ENCODE peak calls at places on chromosomes 13 and 19, in four cellular contexts. I is LHCN-M2; T is effector CD4-positive, alpha-beta T cell; Z is skeletal muscle cell. V is an unnamed sample.

GRCh38 chr13:67119481-67119883 is 110.7 kb downstream of the PCDH9 start:
- DNase-seq in I (peak), T (no peak), Z (peak), V (peak)

GRCh38 chr13:106373989-106374572 is 161.4 kb downstream of the EFNB2 start:
- DNase-seq in I (no peak), T (no peak), Z (peak), V (no peak)

GRCh38 chr13:104525467-104525866 is 1459.2 kb upstream of the SLC10A2 start:
- DNase-seq in I (no peak), T (no peak), Z (no peak), V (no peak)

GRCh38 chr19:38211206-38211605 is 12.8 kb downstream of the DPF1 start:
- DNase-seq in I (no peak), T (no peak), Z (no peak), V (no peak)

GRCh38 chr13:93727301-93728141 is 500.9 kb downstream of the GPC6 start:
- DNase-seq in I (peak), T (no peak), Z (peak), V (no peak)

GRCh38 chr13:50353651-50354415 is 338.6 kb downstream of the KCNRG start:
- DNase-seq in I (peak), T (no peak), Z (peak), V (no peak)

GRCh38 chr13:36872621-36873020 is 47.4 kb downstream of the SMAD9 start:
- DNase-seq in I (no peak), T (no peak), Z (no peak), V (no peak)

GRCh38 chr19:5148794-5149190 is 179.9 kb downstream of the KDM4B start:
- DNase-seq in I (no peak), T (no peak), Z (no peak), V (no peak)

GRCh38 chr19:3479819-3480215 is 508 bp downstream of the SMIM24 start:
- DNase-seq in I (no peak), T (peak), Z (no peak), V (no peak)

GRCh38 chr13:26202365-26202972 is 19.6 kb downstream of the RNF6 start:
- DNase-seq in I (peak), T (no peak), Z (no peak), V (no peak)

GRCh38 chr19:39342647-39343305 is 555 bp downstream of the SAMD4B start:
- DNase-seq in I (no peak), T (no peak), Z (no peak), V (no peak)

GRCh38 chr19:11096210-11096841 is 7.1 kb downstream of the LDLR start:
- DNase-seq in I (peak), T (no peak), Z (no peak), V (no peak)

GRCh38 chr19:55958356-55958755 is 10.7 kb downstream of the NLRP8 start:
- DNase-seq in I (no peak), T (no peak), Z (no peak), V (no peak)

GRCh38 chr13:29849731-29850212 is 645 bp downstream of the UBL3 start:
- DNase-seq in I (peak), T (peak), Z (no peak), V (no peak)

GRCh38 chr19:51107406-51108065 is 673 bp downstream of the CTU1 start:
- DNase-seq in I (peak), T (no peak), Z (no peak), V (no peak)

GRCh38 chr13:47413112-47413511 is 516.3 kb upstream of the HTR2A start:
- DNase-seq in I (peak), T (no peak), Z (peak), V (peak)

GRCh38 chr19:55537741-55538111 is 793 bp upstream of the SBK2 start:
- DNase-seq in I (peak), T (no peak), Z (no peak), V (no peak)

GRCh38 chr19:58338825-58339558 is 12.2 kb downstream of the ZSCAN22 start:
- DNase-seq in I (peak), T (no peak), Z (no peak), V (no peak)

GRCh38 chr13:112071902-112072530 is 5.1 kb downstream of the SOX1 start:
- DNase-seq in I (no peak), T (no peak), Z (no peak), V (no peak)

GRCh38 chr19:1151037-1151716 is 22.9 kb downstream of the SBNO2 start:
- DNase-seq in I (no peak), T (no peak), Z (no peak), V (no peak)

GRCh38 chr13:34161829-34162544 is 344.0 kb downstream of the RFC3 start:
- DNase-seq in I (peak), T (no peak), Z (peak), V (peak)

GRCh38 chr19:14472202-14472961 is 2.8 kb downstream of the PTGER1 start:
- DNase-seq in I (no peak), T (peak), Z (no peak), V (no peak)

GRCh38 chr13:103539265-103539664 is 473.0 kb upstream of the SLC10A2 start:
- DNase-seq in I (no peak), T (no peak), Z (no peak), V (no peak)

GRCh38 chr13:30659980-30660379 is 42.3 kb downstream of the USPL1 start:
- DNase-seq in I (no peak), T (no peak), Z (no peak), V (no peak)

GRCh38 chr13:73230714-73231113 is 171.9 kb downstream of the KLF5 start:
- DNase-seq in I (no peak), T (no peak), Z (no peak), V (no peak)

GRCh38 chr13:113599396-113599795 is 14.8 kb downstream of the TFDP1 start:
- DNase-seq in I (no peak), T (no peak), Z (no peak), V (no peak)

GRCh38 chr19:48698046-48698445 is 2.3 kb downstream of the FUT2 start:
- DNase-seq in I (peak), T (no peak), Z (no peak), V (no peak)

GRCh38 chr13:49954674-49955455 is 18.7 kb upstream of the SPRYD7 start:
- DNase-seq in I (no peak), T (no peak), Z (no peak), V (no peak)

GRCh38 chr13:34040863-34041262 is 222.9 kb downstream of the RFC3 start:
- DNase-seq in I (no peak), T (no peak), Z (no peak), V (no peak)

GRCh38 chr13:22740264-22740663 is 440.5 kb upstream of the SGCG start:
- DNase-seq in I (peak), T (no peak), Z (no peak), V (no peak)

GRCh38 chr19:39385629-39386411 is 5.1 kb downstream of the PAF1 start:
- DNase-seq in I (no peak), T (no peak), Z (no peak), V (no peak)

GRCh38 chr19:3984584-3984907 is 717 bp downstream of the EEF2 start:
- DNase-seq in I (no peak), T (no peak), Z (no peak), V (no peak)

GRCh38 chr13:19048381-19048780 is 133.2 kb downstream of the TUBA3C start:
- DNase-seq in I (no peak), T (no peak), Z (no peak), V (no peak)

GRCh38 chr13:37369618-37370017 is 228.9 kb downstream of the POSTN start:
- DNase-seq in I (peak), T (no peak), Z (no peak), V (peak)

GRCh38 chr19:29663861-29664752 is 1.2 kb upstream of the PLEKHF1 start:
- DNase-seq in I (no peak), T (no peak), Z (no peak), V (no peak)

GRCh38 chr13:96900992-96901391 is 93.3 kb downstream of the OXGR1 start:
- DNase-seq in I (no peak), T (no peak), Z (no peak), V (no peak)

GRCh38 chr13:38303816-38304215 is 45.8 kb upstream of the UFM1 start:
- DNase-seq in I (no peak), T (no peak), Z (no peak), V (no peak)

GRCh38 chr19:51094696-51095279 is 12.1 kb upstream of the KLK14 start:
- DNase-seq in I (no peak), T (peak), Z (no peak), V (no peak)

GRCh38 chr13:34577051-34577450 is 365.0 kb upstream of the NBEA start:
- DNase-seq in I (peak), T (no peak), Z (no peak), V (no peak)

V was measured in AG04449.